ENCODE peak calls at places on chromosomes 2 and 18, in six cellular contexts. A is vagina, G is transverse colon, N is suprapubic skin, D is stomach, S is breast epithelium. J is an unnamed sample.

GRCh38 chr2:54635554-54636152 is 87.8 kb upstream of the EML6 start:
- DNase-seq in S (no peak), N (no peak), G (no peak), D (no peak), A (no peak), J (no peak)

GRCh38 chr2:108106746-108107145 is 120.4 kb downstream of the SLC5A7 start:
- DNase-seq in D (no peak), S (no peak), A (no peak), N (no peak), G (no peak), J (no peak)

GRCh38 chr2:129903586-129904425 is 75.7 kb upstream of the RAB6C start:
- DNase-seq in D (peak), G (no peak), A (peak), N (no peak), S (no peak), J (no peak)

GRCh38 chr2:178764097-178764496 is 43.1 kb downstream of the TTN start:
- DNase-seq in D (no peak), N (no peak), A (no peak), S (no peak), G (no peak), J (no peak)

GRCh38 chr2:26238301-26238958 is 6.0 kb downstream of the HADHA start:
- DNase-seq in S (no peak), D (no peak), A (no peak), G (no peak), N (no peak), J (no peak)

GRCh38 chr18:45793295-45793965 is 32.0 kb upstream of the SIGLEC15 start:
- DNase-seq in N (no peak), G (no peak), S (peak), D (no peak), A (no peak), J (no peak)

GRCh38 chr2:85873679-85874078 is 15.1 kb downstream of the ST3GAL5 start:
- DNase-seq in D (no peak), S (no peak), A (no peak), N (no peak), G (no peak), J (no peak)

GRCh38 chr2:111162718-111163331 is 42.1 kb downstream of the BCL2L11 start:
- DNase-seq in G (no peak), D (peak), S (no peak), N (no peak), A (no peak), J (no peak)

GRCh38 chr2:82823892-82824291 is 1635.2 kb downstream of the SUCLG1 start:
- DNase-seq in D (no peak), S (no peak), G (no peak), A (no peak), N (no peak), J (no peak)

GRCh38 chr2:170942615-170943014 is 13.6 kb downstream of the GORASP2 start:
- DNase-seq in A (no peak), G (no peak), N (no peak), D (no peak), S (no peak), J (no peak)

GRCh38 chr2:12612646-12613045 is 104.1 kb upstream of the TRIB2 start:
- DNase-seq in G (no peak), S (no peak), N (no peak), D (no peak), A (no peak), J (no peak)

GRCh38 chr2:178484245-178485041 is 4.2 kb downstream of the PLEKHA3 start:
- DNase-seq in A (no peak), D (peak), G (no peak), N (peak), S (no peak), J (no peak)

GRCh38 chr2:207311316-207312005 is 145.7 kb upstream of the KLF7 start:
- DNase-seq in N (peak), D (peak), S (no peak), A (no peak), G (peak), J (no peak)
- TF ChIP-seq POLR2AphosphoS5 in N (no peak), D (peak), S (no peak), A (peak), G (peak), J (peak)

GRCh38 chr2:112482309-112483046 is 522 bp downstream of the TTL start:
- DNase-seq in D (no peak), A (no peak), S (no peak), G (peak), N (peak), J (peak)

GRCh38 chr2:112483047-112483473 is 1.1 kb downstream of the TTL start:
- DNase-seq in G (no peak), D (no peak), S (no peak), A (no peak), N (no peak), J (no peak)

GRCh38 chr2:112481050-112481527 is 867 bp upstream of the TTL start:
- DNase-seq in S (peak), G (peak), D (peak), A (no peak), N (peak), J (peak)

GRCh38 chr2:112480540-112481049 is 1.4 kb upstream of the TTL start:
- DNase-seq in S (no peak), D (no peak), N (no peak), A (no peak), G (peak), J (no peak)

DNA sequence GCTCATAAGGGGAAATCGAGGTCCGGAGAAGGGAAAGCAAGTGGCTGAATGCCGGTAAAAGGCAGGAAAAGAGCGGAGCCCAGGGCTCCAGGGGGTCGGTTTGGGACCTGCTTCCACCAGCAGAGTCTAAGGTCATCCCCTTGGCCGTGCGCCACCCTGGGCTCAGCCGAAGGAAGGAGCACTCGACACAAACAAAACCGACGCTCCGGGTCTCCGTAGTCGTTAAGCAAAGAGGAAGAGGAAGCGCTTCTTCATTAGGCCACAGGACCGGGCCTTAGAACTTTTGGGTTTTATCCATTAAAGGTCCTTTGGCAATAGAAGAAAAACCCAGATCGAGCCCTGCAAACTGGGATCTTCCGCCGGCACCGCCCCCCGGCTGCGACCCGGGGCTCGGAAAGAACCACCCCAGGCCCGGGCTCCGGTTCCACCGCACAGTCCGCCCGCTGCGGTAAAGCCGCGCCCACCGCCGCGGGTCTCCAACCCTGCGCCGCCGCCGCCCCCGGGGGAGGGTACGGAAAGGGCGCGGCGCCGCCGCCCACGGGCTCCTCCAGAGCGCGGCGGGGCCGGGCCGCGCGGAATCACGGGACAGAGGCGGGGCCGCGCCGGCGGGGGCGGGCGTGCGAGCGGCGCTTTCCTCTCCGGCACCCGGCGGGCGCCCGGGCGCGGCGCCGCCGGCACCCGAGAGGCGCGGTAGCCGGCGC is at the start of gene TTL:
- DNase-seq in S (peak), N (peak), D (peak), G (peak), A (no peak), J (peak)
- TF ChIP-seq POLR2A in S (no peak), N (no peak), D (no peak), G (no peak), A (no peak), J (no peak)

DNA sequence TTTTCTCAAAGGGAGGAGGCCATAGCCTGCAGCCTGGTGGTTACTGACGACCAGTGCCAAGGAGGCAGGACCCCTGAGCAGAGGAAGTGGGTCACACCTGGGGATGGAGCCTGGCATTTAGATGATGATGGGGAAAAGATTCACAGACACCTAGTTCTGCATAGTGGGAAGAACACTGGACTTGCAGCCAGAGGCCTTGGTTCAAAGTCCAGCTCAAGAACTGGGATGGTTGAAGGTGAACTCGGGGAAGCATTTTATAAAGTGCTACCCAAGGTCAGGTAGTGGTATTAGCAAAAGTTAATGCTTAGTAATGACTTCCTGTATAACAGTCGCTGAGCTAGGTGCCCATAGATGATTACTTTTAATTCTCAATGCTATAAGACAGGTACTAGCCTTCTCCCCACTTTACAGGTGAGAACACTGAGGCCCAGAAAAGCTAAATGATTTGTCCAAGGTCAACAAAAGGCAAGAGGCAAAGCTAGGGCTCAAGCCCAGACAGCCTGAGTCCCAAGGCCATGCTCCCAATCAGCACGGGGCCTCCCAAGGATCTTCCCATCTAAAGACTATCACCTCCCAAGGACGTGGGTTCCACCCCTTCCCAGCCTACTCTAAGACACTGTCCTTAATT is 134.4 kb downstream of the TNS1 start:
- DNase-seq in N (no peak), D (no peak), S (no peak), G (no peak), A (no peak), J (no peak)
- TF ChIP-seq POLR2AphosphoS5 in N (no peak), D (no peak), S (no peak), G (no peak), A (no peak), J (no peak)

GRCh38 chr2:74119324-74119723 is 28.4 kb downstream of the BOLA3 start:
- DNase-seq in A (no peak), G (no peak), N (no peak), D (no peak), S (no peak), J (no peak)

GRCh38 chr2:74119912-74120825 is 27.5 kb downstream of the BOLA3 start:
- DNase-seq in G (peak), A (no peak), N (peak), S (peak), D (peak), J (peak)
- TF ChIP-seq POLR2A in G (peak), A (no peak), N (no peak), S (no peak), D (no peak), J (no peak)

GRCh38 chr2:37768491-37768925 is 97.1 kb upstream of the CDC42EP3 start:
- DNase-seq in N (no peak), D (peak), S (peak), A (no peak), G (no peak), J (no peak)
- TF ChIP-seq POLR2AphosphoS5 in N (no peak), D (peak), S (peak), A (no peak), G (no peak), J (no peak)

GRCh38 chr2:28393115-28393836 is 618 bp downstream of the FOSL2 start:
- DNase-seq in G (peak), N (no peak), S (peak), D (peak), A (no peak), J (peak)
- TF ChIP-seq POLR2A in G (no peak), N (peak), S (peak), D (no peak), A (no peak), J (no peak)

GRCh38 chr2:10552220-10552870 is 104.2 kb upstream of the ODC1 start:
- DNase-seq in A (no peak), D (no peak), S (no peak), G (no peak), N (no peak), J (peak)
- TF ChIP-seq POLR2AphosphoS5 in A (no peak), D (no peak), S (no peak), G (no peak), N (no peak), J (no peak)

GRCh38 chr2:8003462-8004075 is 678.3 kb upstream of the ID2 start:
- DNase-seq in D (no peak), N (peak), G (peak), S (peak), A (peak), J (no peak)
- TF ChIP-seq POLR2A in D (no peak), N (no peak), G (no peak), S (no peak), A (no peak), J (no peak)

J was measured in spleen.